ENCODE peak calls at places on chromosomes 3 and 15, in ten cellular contexts. J is NAMALWA, Y is RCC 7860, T is B cell, C is astrocyte, W is fibroblast of gingiva, Z is GM12878, V is non-pigmented ciliary epithelial cell, U is fibroblast of pulmonary artery, F is M059J. E is an unnamed sample.
A peak's percentile ranks its signal among the peaks of the same experiment; 100 is the strongest.

GRCh38 chr3:71779674-71780377 is 5.1 kb downstream of the PROK2 start:
- DNase-seq in F (no peak), Y (no peak), J (no peak), Z (no peak), C (no peak), W (no peak), V (no peak), T (no peak), U (peak; percentile 11), E (no peak)

GRCh38 chr15:43886558-43886957 is 59.8 kb downstream of the WDR76 start:
- DNase-seq in J (no peak), C (no peak), T (no peak), V (no peak), Z (no peak), Y (no peak), U (no peak), F (no peak), W (no peak), E (no peak)

GRCh38 chr3:159632124-159632523 is 356.5 kb upstream of the IL12A start:
- DNase-seq in J (no peak), V (no peak), C (no peak), T (no peak), Y (no peak), F (no peak), Z (no peak), U (no peak), W (no peak), E (no peak)

GRCh38 chr3:127104586-127104985 is 88.3 kb upstream of the PRR23E start:
- DNase-seq in Z (no peak), V (no peak), U (no peak), W (no peak), Y (no peak), F (no peak), T (no peak), C (no peak), J (no peak), E (no peak)

GRCh38 chr3:128051459-128051836 is 789 bp upstream of the SEC61A1 start:
- DNase-seq in T (no peak), J (no peak), U (no peak), Z (no peak), V (no peak), F (no peak), Y (no peak), W (no peak), C (peak; percentile 26), E (no peak)

GRCh38 chr3:161264771-161265343 is 43.7 kb downstream of the NMD3 start:
- DNase-seq in Z (no peak), F (peak; percentile 54), T (no peak), W (no peak), C (peak; percentile 41), V (no peak), J (no peak), U (peak; percentile 17), Y (no peak), E (no peak)

GRCh38 chr15:64731807-64732151 is 43.6 kb downstream of the RBPMS2 start:
- DNase-seq in T (no peak), U (no peak), Z (no peak), W (no peak), V (no peak), J (no peak), C (no peak), Y (no peak), F (no peak), E (no peak)

GRCh38 chr15:39623550-39623931 is 42.7 kb downstream of the THBS1 start:
- DNase-seq in W (no peak), U (no peak), T (no peak), V (no peak), J (no peak), C (no peak), F (no peak), Z (peak; percentile 83), Y (no peak), E (no peak)

GRCh38 chr3:106473576-106474506 is 605.0 kb upstream of the CBLB start:
- DNase-seq in T (no peak), J (no peak), U (no peak), F (no peak), V (no peak), Z (no peak), C (no peak), W (no peak), Y (no peak), E (no peak)

GRCh38 chr3:194488007-194488742 is 1.4 kb upstream of the ATP13A3 start:
- DNase-seq in Z (no peak), T (peak; percentile 18), C (peak; percentile 61), J (no peak), U (peak; percentile 91), W (peak; percentile 12), F (peak; percentile 79), Y (peak; percentile 76), V (no peak), E (no peak)

GRCh38 chr3:132456141-132456540 is 38.8 kb downstream of the DNAJC13 start:
- DNase-seq in F (no peak), Y (no peak), V (no peak), J (no peak), C (no peak), T (no peak), U (no peak), Z (no peak), W (no peak), E (no peak)

GRCh38 chr3:47251689-47252088 is 30.9 kb downstream of the KIF9 start:
- DNase-seq in V (no peak), C (no peak), U (no peak), W (no peak), F (no peak), Y (no peak), J (no peak), Z (no peak), T (no peak), E (no peak)

GRCh38 chr3:48405343-48405881 is 24.5 kb downstream of the PLXNB1 start:
- DNase-seq in J (no peak), Z (no peak), Y (no peak), C (no peak), U (no peak), W (no peak), T (peak; percentile 11), F (no peak), V (no peak), E (no peak)

GRCh38 chr3:149701977-149702350 is 44.1 kb upstream of the WWTR1 start:
- DNase-seq in F (no peak), C (no peak), Z (no peak), J (no peak), T (no peak), V (no peak), Y (no peak), W (no peak), U (no peak), E (no peak)

E was measured in SK-N-MC.